ENCODE peak calls at places on chromosomes 6 and 20, in eight cellular contexts. O is endothelial cell of umbilical vein; D is OCI-LY7; K is ascending aorta; C is CD8-positive, alpha-beta T cell; J is effector memory CD4-positive, alpha-beta T cell; V is breast epithelium; A is IMR-90. Z is an unnamed sample. For H3K4me1, the result is how much of the 10 kb centered on the place peaks cover.

GRCh38 chr6:10099086-10099499 is 315.8 kb downstream of the TFAP2A start:
- DNase-seq in J (no peak), A (no peak), V (peak), D (no peak), C (no peak), O (no peak), K (no peak), Z (peak)

GRCh38 chr20:63381781-63382431 is 20.8 kb upstream of the CHRNA4 start:
- DNase-seq in J (peak), O (peak), A (no peak), V (no peak), K (no peak), D (no peak), C (peak), Z (peak)

GRCh38 chr20:11852189-11852588 is 65.5 kb upstream of the BTBD3 start:
- DNase-seq in J (no peak), K (no peak), C (no peak), V (no peak), A (no peak), D (no peak), O (no peak), Z (no peak)

GRCh38 chr6:82862543-82862942 is 203.1 kb downstream of the UBE3D start:
- DNase-seq in A (peak), V (no peak), C (no peak), K (no peak), D (no peak), O (peak), J (no peak), Z (no peak)

GRCh38 chr20:46731770-46732169 is 22.3 kb downstream of the SLC2A10 start:
- DNase-seq in D (no peak), K (no peak), J (no peak), V (no peak), O (no peak), C (no peak), A (no peak), Z (no peak)

GRCh38 chr6:12608016-12608860 is 108.3 kb upstream of the PHACTR1 start:
- DNase-seq in D (peak), O (peak), V (no peak), J (no peak), K (no peak), A (peak), C (no peak), Z (no peak)

GRCh38 chr20:46835418-46835817 is 59.2 kb upstream of the EYA2 start:
- DNase-seq in C (no peak), O (no peak), K (no peak), J (no peak), A (peak), D (no peak), V (no peak), Z (no peak)

GRCh38 chr6:7960141-7960540 is 49.6 kb upstream of the TXNDC5 start:
- DNase-seq in J (no peak), O (peak), A (no peak), D (no peak), C (no peak), K (no peak), V (no peak), Z (no peak)

GRCh38 chr6:45911691-45912090 is 104.0 kb downstream of the CLIC5 start:
- DNase-seq in K (no peak), V (no peak), O (no peak), C (no peak), D (no peak), A (no peak), J (no peak), Z (no peak)

GRCh38 chr6:122696079-122696478 is 83.4 kb upstream of the FABP7 start:
- DNase-seq in O (peak), D (no peak), C (no peak), V (no peak), A (peak), K (no peak), J (no peak), Z (no peak)

GRCh38 chr6:20006039-20006438 is 168.9 kb downstream of the ID4 start:
- DNase-seq in A (no peak), D (no peak), J (no peak), K (no peak), V (no peak), C (no peak), O (no peak), Z (no peak)

GRCh38 chr6:1917628-1918371 is 308.1 kb downstream of the FOXC1 start:
- DNase-seq in V (no peak), D (no peak), A (peak), K (peak), J (no peak), O (peak), C (no peak), Z (peak)

GRCh38 chr20:4581838-4582237 is 139.9 kb upstream of the PRND start:
- DNase-seq in K (no peak), J (no peak), V (no peak), D (no peak), C (no peak), A (no peak), O (no peak), Z (no peak)

GRCh38 chr6:153553627-153554026 is 422.5 kb upstream of the RGS17 start:
- DNase-seq in K (no peak), J (no peak), C (no peak), A (no peak), D (no peak), V (no peak), O (no peak), Z (peak)

GRCh38 chr6:54541521-54541920 is 233.3 kb downstream of the TINAG start:
- DNase-seq in O (no peak), J (no peak), K (no peak), A (no peak), C (no peak), D (no peak), V (no peak), Z (no peak)

GRCh38 chr6:114564302-114564933 is 221.6 kb upstream of the HS3ST5 start:
- DNase-seq in J (no peak), O (no peak), C (no peak), A (no peak), K (no peak), D (no peak), V (no peak), Z (no peak)

GRCh38 chr6:114558153-114558552 is 215.3 kb upstream of the HS3ST5 start:
- DNase-seq in C (no peak), A (no peak), D (no peak), O (no peak), V (no peak), J (no peak), K (no peak), Z (no peak)

GRCh38 chr6:114557089-114557488 is 214.3 kb upstream of the HS3ST5 start:
- DNase-seq in A (no peak), C (no peak), D (no peak), J (no peak), V (no peak), K (no peak), O (no peak), Z (no peak)

DNA sequence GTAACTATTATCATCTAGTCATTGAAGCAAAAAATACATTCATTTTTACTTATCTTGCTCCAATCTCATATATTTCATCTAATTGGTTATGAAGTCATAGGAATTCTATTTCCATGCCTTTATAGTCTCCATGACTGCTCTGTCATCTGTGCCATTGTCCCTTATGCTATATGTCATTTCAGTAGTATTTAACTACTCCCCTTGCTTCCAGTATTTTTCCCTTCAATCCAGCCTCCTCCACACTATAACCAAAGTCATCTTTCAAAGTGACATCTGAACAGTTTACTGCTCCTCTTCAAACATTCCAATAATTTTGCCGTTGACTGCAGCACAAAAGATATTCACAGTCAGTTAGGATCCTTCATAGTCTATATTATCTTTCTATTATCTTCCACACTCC is 216.6 kb upstream of the HS3ST5 start:
- DNase-seq in J (no peak), K (no peak), A (no peak), D (no peak), C (no peak), V (no peak), O (no peak), Z (no peak)
- H3K4me1 ChIP-seq in J (under half), K (under half), A (under half), D (under half), C (under half), V (under half), O (under half), Z (under half)

GRCh38 chr6:119318730-119319129 is 30.8 kb downstream of the MAN1A1 start:
- DNase-seq in D (no peak), O (no peak), C (no peak), V (no peak), K (no peak), J (no peak), A (no peak), Z (no peak)
- H3K4me1 ChIP-seq in D (under half), O (under half), C (under half), V (under half), K (under half), J (under half), A (under half), Z (under half)

GRCh38 chr20:59157961-59158541 is 5.6 kb upstream of the ZNF831 start:
- DNase-seq in O (no peak), A (no peak), V (no peak), C (no peak), J (no peak), K (no peak), D (no peak), Z (no peak)

GRCh38 chr20:59161626-59162170 is 1.9 kb upstream of the ZNF831 start:
- DNase-seq in O (no peak), J (no peak), K (no peak), A (no peak), V (no peak), D (peak), C (no peak), Z (no peak)

GRCh38 chr20:59159091-59159821 is 4.4 kb upstream of the ZNF831 start:
- DNase-seq in K (no peak), D (no peak), J (peak), C (peak), O (no peak), A (no peak), V (no peak), Z (no peak)

GRCh38 chr20:59158673-59159072 is 4.9 kb upstream of the ZNF831 start:
- DNase-seq in C (no peak), V (no peak), J (no peak), K (no peak), A (no peak), O (no peak), D (no peak), Z (no peak)

GRCh38 chr20:59159822-59160740 is 3.5 kb upstream of the ZNF831 start:
- DNase-seq in J (no peak), K (no peak), D (peak), O (no peak), C (no peak), A (no peak), V (no peak), Z (no peak)
- H3K4me1 ChIP-seq in J (half or more), K (under half), D (under half), O (under half), C (half or more), A (under half), V (under half), Z (under half)

GRCh38 chr6:39855356-39855995 is 63.3 kb downstream of the DAAM2 start:
- DNase-seq in O (no peak), A (peak), C (no peak), K (no peak), J (no peak), D (no peak), V (no peak), Z (no peak)
- H3K4me1 ChIP-seq in O (under half), A (under half), C (under half), K (under half), J (under half), D (under half), V (under half), Z (under half)